ENCODE peak calls at places on chromosomes 16 and 17, in five cellular contexts. O is CD8-positive, alpha-beta memory T cell; N is colonic mucosa; L is lung; K is tibial artery. U is an unnamed sample.

GRCh38 chr16:74709477-74709877 is 8.8 kb upstream of the MLKL start:
- DNase-seq in O (peak; percentile 85), N (peak; percentile 87), L (peak; percentile 82), K (peak; percentile 74), U (no peak)

GRCh38 chr16:19192865-19193264 is 24.8 kb downstream of the SYT17 start:
- DNase-seq in O (no peak), N (no peak), L (no peak), K (no peak), U (no peak)

GRCh38 chr16:49639739-49640388 is 216.0 kb downstream of the ZNF423 start:
- DNase-seq in O (no peak), N (peak; percentile 28), L (no peak), K (no peak), U (no peak)

GRCh38 chr16:49499018-49499785 is 125.6 kb downstream of the C16orf78 start:
- DNase-seq in O (no peak), N (no peak), L (no peak), K (peak; percentile 12), U (no peak)

GRCh38 chr17:20073056-20073979 is 64.2 kb downstream of the SPECC1 start:
- DNase-seq in O (no peak), N (peak; percentile 36), L (peak; percentile 49), K (peak; percentile 71), U (no peak)

GRCh38 chr16:78434401-78434800 is 334.9 kb downstream of the WWOX start:
- DNase-seq in O (no peak), N (no peak), L (no peak), K (no peak), U (peak; percentile 40)

GRCh38 chr17:11637796-11638195 is 39.5 kb downstream of the DNAH9 start:
- DNase-seq in O (no peak), N (no peak), L (no peak), K (no peak), U (peak; percentile 58)

GRCh38 chr16:81526935-81527334 is 82.3 kb downstream of the CMIP start:
- DNase-seq in O (peak; percentile 62), N (no peak), L (peak; percentile 55), K (no peak), U (no peak)

GRCh38 chr17:45228985-45229517 is 7.4 kb downstream of the FMNL1 start:
- DNase-seq in O (peak; percentile 91), N (peak; percentile 76), L (peak; percentile 92), K (peak; percentile 84), U (peak; percentile 97)

GRCh38 chr16:49489686-49490320 is 116.2 kb downstream of the C16orf78 start:
- DNase-seq in O (peak; percentile 41), N (no peak), L (no peak), K (peak; percentile 7), U (no peak)

GRCh38 chr17:492015-492399 is 139.4 kb upstream of the RPH3AL start:
- DNase-seq in O (no peak), N (no peak), L (no peak), K (no peak), U (no peak)

GRCh38 chr16:48197294-48197693 is 41.5 kb upstream of the ABCC12 start:
- DNase-seq in O (no peak), N (no peak), L (no peak), K (no peak), U (no peak)

GRCh38 chr17:4859816-4860625 is 26.9 kb downstream of the MINK1 start:
- DNase-seq in O (no peak), N (no peak), L (no peak), K (no peak), U (no peak)

GRCh38 chr16:247027-247426 is 12.4 kb downstream of the FAM234A start:
- DNase-seq in O (no peak), N (no peak), L (no peak), K (no peak), U (no peak)

GRCh38 chr16:49576941-49577340 is 203.3 kb downstream of the C16orf78 start:
- DNase-seq in O (no peak), N (no peak), L (no peak), K (no peak), U (no peak)

GRCh38 chr17:21272881-21273839 is 11.4 kb upstream of the MAP2K3 start:
- DNase-seq in O (no peak), N (peak; percentile 61), L (no peak), K (no peak), U (no peak)

GRCh38 chr17:6497496-6498221 is 53.4 kb downstream of the PIMREG start:
- DNase-seq in O (no peak), N (no peak), L (no peak), K (no peak), U (no peak)

GRCh38 chr16:84209989-84210388 is 19.0 kb downstream of the ADAD2 start:
- DNase-seq in O (no peak), N (no peak), L (no peak), K (no peak), U (no peak)

GRCh38 chr17:82350182-82351030 is 8.6 kb upstream of the TEX19 start:
- DNase-seq in O (no peak), N (no peak), L (no peak), K (no peak), U (no peak)

GRCh38 chr17:45428954-45429337 is 3.7 kb downstream of the ARHGAP27 start:
- DNase-seq in O (no peak), N (no peak), L (no peak), K (no peak), U (no peak)

GRCh38 chr17:80921159-80921558 is 70.5 kb upstream of the CHMP6 start:
- DNase-seq in O (no peak), N (no peak), L (no peak), K (no peak), U (no peak)

GRCh38 chr17:74328487-74328886 is 2.5 kb downstream of the KIF19 start:
- DNase-seq in O (no peak), N (no peak), L (no peak), K (no peak), U (no peak)

GRCh38 chr17:32519769-32520701 is 33.2 kb downstream of the CDK5R1 start:
- DNase-seq in O (peak; percentile 63), N (peak; percentile 26), L (no peak), K (no peak), U (no peak)

GRCh38 chr16:25823891-25824290 is 132.1 kb downstream of the HS3ST4 start:
- DNase-seq in O (no peak), N (no peak), L (no peak), K (no peak), U (no peak)

GRCh38 chr17:57243171-57243622 is 13.1 kb upstream of the MSI2 start:
- DNase-seq in O (peak; percentile 81), N (peak; percentile 72), L (peak; percentile 68), K (peak; percentile 40), U (no peak)

GRCh38 chr17:78918979-78919378 is 6.2 kb downstream of the TIMP2 start:
- DNase-seq in O (no peak), N (no peak), L (no peak), K (no peak), U (no peak)

GRCh38 chr17:78912082-78912481 is 9.1 kb upstream of the CEP295NL start:
- DNase-seq in O (no peak), N (no peak), L (no peak), K (no peak), U (no peak)

GRCh38 chr17:78917451-78918307 is 7.5 kb downstream of the TIMP2 start:
- DNase-seq in O (no peak), N (no peak), L (no peak), K (no peak), U (no peak)

GRCh38 chr17:78919816-78920516 is 5.2 kb downstream of the TIMP2 start:
- DNase-seq in O (no peak), N (no peak), L (no peak), K (no peak), U (no peak)

DNA sequence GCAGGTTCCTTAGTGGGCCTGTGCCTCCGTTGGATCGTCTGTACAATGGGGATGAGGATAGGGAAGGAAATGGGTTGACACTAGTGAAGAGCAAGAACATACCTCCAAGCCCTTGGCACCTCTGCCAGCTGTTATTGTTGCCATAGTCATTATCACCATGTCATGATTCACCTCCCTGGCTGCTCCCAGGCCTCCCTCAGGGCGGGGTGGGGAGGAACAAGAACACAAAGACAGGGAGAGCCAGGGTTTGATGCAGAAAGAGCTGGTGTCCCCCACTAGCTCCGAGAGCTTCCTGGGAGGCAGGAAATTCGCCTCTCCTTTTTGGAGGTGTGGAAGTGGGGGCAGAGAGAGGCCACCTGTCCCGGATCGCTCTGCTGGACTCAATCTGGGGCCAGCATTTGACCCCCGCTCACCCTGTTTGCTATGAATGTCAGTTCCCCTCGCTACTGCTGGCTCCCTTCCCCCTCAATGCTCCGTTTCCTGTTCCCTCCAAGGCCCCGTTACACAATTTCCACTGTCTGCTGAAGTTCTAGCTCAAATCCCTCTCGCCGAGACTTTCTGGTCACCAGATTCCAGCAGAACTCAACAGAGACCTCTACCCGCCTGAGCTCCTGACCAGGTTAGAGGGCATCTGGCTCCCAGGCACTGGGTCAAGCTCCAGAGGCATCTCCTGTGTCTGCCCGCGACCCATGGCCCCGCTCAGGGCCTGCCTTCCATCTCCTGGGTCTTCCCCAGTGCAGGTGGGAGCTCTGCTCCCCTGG is 9.1 kb downstream of the TIMP2 start:
- DNase-seq in O (no peak), N (peak; percentile 53), L (peak; percentile 61), K (peak; percentile 74), U (no peak)
- H3K4me1 ChIP-seq in O (no peaks in the 10 kb centered on the region), N (no peaks in the 10 kb centered on the region), L (no peaks in the 10 kb centered on the region), K (peaks cover 37% of the 10 kb centered on the region), U (peaks cover 76% of the 10 kb centered on the region)

GRCh38 chr17:38578641-38579480 is 26.9 kb downstream of the SRCIN1 start:
- DNase-seq in O (no peak), N (no peak), L (no peak), K (no peak), U (no peak)
- H3K4me3 ChIP-seq in O (no peak overlapping the region), N (no peak overlapping the region), L (no peak overlapping the region), K (no peak overlapping the region), U (peak overlapping the region; percentile 5)

DNA sequence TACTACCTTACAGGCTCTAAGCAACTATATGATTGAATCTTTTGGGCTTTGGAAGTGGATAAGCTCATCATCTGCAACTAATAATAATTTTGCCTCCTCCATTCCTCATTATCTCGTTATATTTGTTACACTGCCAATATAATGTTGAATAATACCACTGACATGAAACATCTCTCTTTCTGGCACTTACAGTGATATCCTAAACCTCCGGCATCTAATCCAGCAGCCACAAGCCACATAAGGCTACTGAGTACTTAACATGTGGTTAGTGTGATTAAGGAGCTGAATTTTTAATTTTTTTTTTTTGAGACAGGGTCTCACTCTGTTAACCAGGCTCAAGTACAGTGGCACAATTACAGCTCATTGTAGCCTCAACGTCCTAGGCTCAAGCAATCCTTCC is 9.6 kb downstream of the CDC42EP4 start:
- DNase-seq in O (no peak), N (no peak), L (no peak), K (no peak), U (no peak)
- H3K4me1 ChIP-seq in O (no peaks in the 10 kb centered on the region), N (peaks cover 23% of the 10 kb centered on the region), L (peaks cover 38% of the 10 kb centered on the region), K (peaks cover 45% of the 10 kb centered on the region), U (peaks cover 97% of the 10 kb centered on the region)

GRCh38 chr17:60139438-60140285 is 10.1 kb upstream of the CA4 start:
- DNase-seq in O (peak; percentile 74), N (peak; percentile 77), L (peak; percentile 71), K (peak; percentile 39), U (no peak)
- H3K4me3 ChIP-seq in O (no peak overlapping the region), N (no peak overlapping the region), L (no peak overlapping the region), K (no peak overlapping the region), U (no peak overlapping the region)

GRCh38 chr16:17368951-17369350 is 101.8 kb downstream of the XYLT1 start:
- DNase-seq in O (peak; percentile 70), N (no peak), L (no peak), K (no peak), U (no peak)
- H3K4me1 ChIP-seq in O (peaks cover 92% of the 10 kb centered on the region), N (peaks cover 11% of the 10 kb centered on the region), L (peaks cover 3% of the 10 kb centered on the region), K (peaks cover 37% of the 10 kb centered on the region), U (peaks cover 55% of the 10 kb centered on the region)

DNA sequence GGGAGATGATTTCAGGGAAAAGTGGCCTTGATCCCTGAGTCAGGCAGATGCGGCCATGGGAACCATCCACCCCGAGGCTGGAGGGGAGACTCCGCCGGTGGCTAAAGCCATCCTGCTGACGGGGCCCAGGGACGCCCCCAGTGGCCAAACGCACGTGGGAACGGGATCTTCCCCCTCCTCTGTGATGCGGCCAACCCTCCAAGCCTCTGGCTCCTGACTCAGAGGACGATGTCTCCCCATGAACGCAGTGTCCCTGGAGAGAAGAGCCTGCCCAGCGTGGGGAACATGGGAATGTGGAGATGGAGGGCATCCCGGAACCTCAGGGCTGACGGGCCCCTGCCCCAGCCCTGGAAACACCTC is 25.0 kb downstream of the SLC7A5 start:
- DNase-seq in O (no peak), N (no peak), L (no peak), K (no peak), U (no peak)
- H3K4me3 ChIP-seq in O (no peak overlapping the region), N (no peak overlapping the region), L (no peak overlapping the region), K (no peak overlapping the region), U (no peak overlapping the region)

U was measured in vagina.